ENCODE peak calls at places on chromosomes 4 and X, in eight cellular contexts. H is NB4, V is lower leg skin, A is trophoblast cell, S is DND-41, N is body of pancreas, X is neuronal stem cell, D is foreskin fibroblast. G is an unnamed sample.
A peak's percentile ranks its signal among the peaks of the same experiment; 100 is the strongest.

GRCh38 chr4:39922389-39922788 is 55.3 kb downstream of the PDS5A start:
- DNase-seq in S (no peak), N (no peak), V (no peak), X (no peak), H (no peak), A (no peak), D (no peak), G (no peak)

GRCh38 chr4:174284181-174284886 is 623 bp downstream of the CEP44 start:
- DNase-seq in V (no peak), D (peak; percentile 43), N (no peak), H (peak; percentile 9), X (no peak), S (no peak), A (peak; percentile 7), G (peak; percentile 22)

GRCh38 chr4:43224591-43224990 is 332.1 kb downstream of the GRXCR1 start:
- DNase-seq in A (no peak), N (no peak), D (no peak), X (no peak), V (no peak), S (no peak), H (peak; percentile 12), G (peak; percentile 8)

GRCh38 chr4:6391186-6391851 is 81.1 kb downstream of the PPP2R2C start:
- DNase-seq in X (no peak), D (no peak), V (no peak), A (no peak), S (no peak), H (no peak), N (no peak), G (no peak)

GRCh38 chr4:92305878-92306520 is 2.2 kb downstream of the GRID2 start:
- DNase-seq in H (no peak), N (no peak), V (no peak), X (no peak), A (no peak), D (no peak), S (no peak), G (no peak)

GRCh38 chrX:149825424-149825823 is 43.7 kb downstream of the MAGEA9 start:
- DNase-seq in H (peak; percentile 37), S (peak; percentile 56), N (no peak), V (no peak), D (no peak), X (no peak), A (no peak), G (no peak)

GRCh38 chr4:146059865-146060264 is 115.7 kb upstream of the LSM6 start:
- DNase-seq in V (no peak), D (no peak), X (no peak), A (peak; percentile 15), S (no peak), H (no peak), N (no peak), G (no peak)

GRCh38 chr4:189202869-189203271 is 737.8 kb upstream of the FRG1 start:
- DNase-seq in A (peak; percentile 36), H (peak; percentile 57), D (no peak), S (peak; percentile 13), N (no peak), X (no peak), V (no peak), G (peak; percentile 47)

GRCh38 chr4:153258750-153259149 is 54.5 kb downstream of the TRIM2 start:
- DNase-seq in X (no peak), A (no peak), D (no peak), V (no peak), S (no peak), H (no peak), N (no peak), G (no peak)

GRCh38 chr4:14744346-14744745 is 257.9 kb upstream of the CPEB2 start:
- DNase-seq in D (no peak), A (no peak), N (no peak), H (no peak), X (no peak), V (no peak), S (no peak), G (no peak)

GRCh38 chr4:153538408-153539057 is 72.4 kb downstream of the TMEM131L start:
- DNase-seq in H (no peak), S (no peak), V (no peak), X (no peak), D (peak; percentile 45), A (no peak), N (peak; percentile 76), G (no peak)

GRCh38 chr4:3446631-3447320 is 5.0 kb downstream of the HGFAC start:
- DNase-seq in A (no peak), V (no peak), H (no peak), N (no peak), S (no peak), D (no peak), X (no peak), G (no peak)

GRCh38 chr4:12137556-12137955 is 708.9 kb upstream of the HS3ST1 start:
- DNase-seq in A (no peak), X (no peak), V (no peak), D (no peak), S (no peak), N (no peak), H (no peak), G (no peak)

GRCh38 chrX:30653415-30654131 is at the start of gene GK:
- DNase-seq in H (peak; percentile 36), X (peak; percentile 14), A (no peak), S (peak; percentile 14), V (no peak), D (no peak), N (peak; percentile 35), G (no peak)

GRCh38 chr4:148395771-148396170 is 46.4 kb downstream of the NR3C2 start:
- DNase-seq in D (no peak), S (no peak), N (no peak), A (no peak), H (no peak), X (no peak), V (no peak), G (no peak)

GRCh38 chr4:1171306-1172227 is 816 bp downstream of the SPON2 start:
- DNase-seq in D (no peak), A (no peak), S (no peak), V (no peak), X (no peak), H (no peak), N (peak; percentile 28), G (no peak)

GRCh38 chr4:139910106-139910505 is 243.9 kb downstream of the MAML3 start:
- DNase-seq in S (no peak), H (no peak), V (no peak), A (no peak), X (no peak), N (no peak), D (peak; percentile 16), G (no peak)

GRCh38 chr4:7677799-7678301 is 243.1 kb upstream of the PSAPL1 start:
- DNase-seq in D (no peak), H (no peak), V (no peak), N (no peak), S (no peak), A (no peak), X (no peak), G (no peak)
- H3K4me3 ChIP-seq in D (no peak overlapping the region), H (no peak overlapping the region), V (no peak overlapping the region), N (no peak overlapping the region), S (no peak overlapping the region), A (peak overlapping the region; percentile 31), X (no peak overlapping the region), G (no peak overlapping the region)

DNA sequence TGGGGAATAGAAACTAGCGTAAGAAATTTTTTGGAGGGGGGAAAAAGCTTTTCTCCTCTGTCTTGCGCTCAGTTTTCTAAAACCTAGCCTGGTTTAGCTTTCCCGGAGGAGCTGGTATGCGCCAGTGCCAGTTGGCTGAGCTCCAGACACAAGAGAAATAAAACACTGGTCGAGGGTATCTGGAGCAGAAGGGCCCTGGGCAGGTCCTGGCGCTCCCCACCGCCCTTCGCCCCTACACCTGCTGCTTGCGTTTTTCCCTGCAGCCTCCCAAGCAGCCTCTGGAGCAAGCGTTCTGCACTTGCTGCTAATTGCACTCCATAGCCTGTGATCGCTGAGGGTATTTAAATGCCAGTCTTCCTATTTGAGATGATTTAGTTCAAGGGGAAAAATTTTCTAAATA is 816 bp downstream of the EREG start:
- DNase-seq in S (no peak), V (no peak), N (peak; percentile 57), A (no peak), X (peak; percentile 6), D (no peak), H (no peak), G (no peak)
- H3K4me3 ChIP-seq in S (no peak overlapping the region), V (no peak overlapping the region), N (no peak overlapping the region), A (no peak overlapping the region), X (no peak overlapping the region), D (peak overlapping the region; percentile 61), H (no peak overlapping the region), G (peak overlapping the region; percentile 55)

GRCh38 chr4:113758361-113758760 is 3.2 kb downstream of the CAMK2D start:
- DNase-seq in D (peak; percentile 33), N (no peak), X (no peak), A (no peak), H (no peak), V (no peak), S (no peak), G (no peak)

GRCh38 chr4:113759696-113760093 is 1.8 kb downstream of the CAMK2D start:
- DNase-seq in X (no peak), V (no peak), N (no peak), S (no peak), A (no peak), D (no peak), H (no peak), G (no peak)

GRCh38 chr4:113757486-113757885 is 4.1 kb downstream of the CAMK2D start:
- DNase-seq in H (no peak), V (no peak), X (no peak), D (no peak), A (no peak), S (no peak), N (no peak), G (no peak)

GRCh38 chr4:113760094-113760851 is 1.3 kb downstream of the CAMK2D start:
- DNase-seq in D (no peak), N (peak; percentile 28), H (peak; percentile 48), A (no peak), S (no peak), V (peak; percentile 28), X (no peak), G (no peak)

DNA sequence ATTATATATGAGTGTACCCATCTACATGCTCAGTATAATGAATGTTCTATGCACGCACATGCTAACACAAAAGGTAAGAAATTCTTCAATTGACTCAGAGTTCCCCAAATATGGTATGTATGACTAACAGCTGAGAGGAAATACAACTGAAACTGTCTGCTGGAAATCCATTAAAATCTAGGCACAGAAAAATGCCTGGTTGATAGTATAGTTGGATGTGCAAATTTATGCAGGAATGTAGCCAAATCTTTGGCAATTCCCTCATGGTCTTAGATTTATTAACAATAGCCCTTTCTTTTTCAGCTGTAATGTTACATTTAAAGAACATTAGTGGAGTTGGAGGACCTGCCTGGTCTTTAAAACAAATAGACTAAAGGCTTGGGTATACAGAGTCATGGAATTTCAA is 5.5 kb downstream of the CAMK2D start:
- DNase-seq in X (no peak), S (no peak), H (no peak), A (no peak), V (no peak), N (no peak), D (peak; percentile 62), G (peak; percentile 81)
- H3K4me3 ChIP-seq in X (no peak overlapping the region), S (no peak overlapping the region), H (no peak overlapping the region), A (no peak overlapping the region), V (no peak overlapping the region), N (no peak overlapping the region), D (no peak overlapping the region), G (no peak overlapping the region)

DNA sequence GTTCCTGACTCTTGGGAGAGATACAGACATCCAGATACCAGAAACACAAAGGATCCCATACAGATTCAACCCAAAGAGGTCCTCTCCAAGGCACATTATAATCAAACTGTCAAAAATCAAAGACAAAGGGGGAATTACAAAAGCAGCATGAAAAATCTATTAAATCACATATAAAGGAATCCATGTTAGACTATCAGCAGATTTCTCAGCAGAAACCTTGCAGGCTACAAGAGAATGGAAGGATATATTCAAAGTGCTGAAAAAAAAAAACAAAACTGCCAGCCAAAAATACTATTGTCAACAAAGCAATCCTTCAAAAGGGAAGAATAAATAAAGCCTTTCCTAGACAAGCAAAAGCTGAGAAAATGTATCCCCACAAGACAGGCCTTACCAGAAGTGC is 14.8 kb upstream of the ADGRL3 start:
- DNase-seq in V (no peak), S (no peak), N (no peak), A (no peak), D (no peak), H (no peak), X (no peak), G (no peak)
- H3K4me3 ChIP-seq in V (no peak overlapping the region), S (no peak overlapping the region), N (no peak overlapping the region), A (no peak overlapping the region), D (no peak overlapping the region), H (no peak overlapping the region), X (no peak overlapping the region), G (no peak overlapping the region)

G was measured in skeletal muscle cell.